ENCODE peak calls at places on chromosomes 11 and 22, in six cellular contexts. R is GM12878, V is K562, I is A549, J is upper lobe of left lung, X is HepG2. Y is an unnamed sample.

GRCh38 chr11:31903225-31904074 is 92.3 kb upstream of the PAX6 start:
- ATAC-seq in R (no peak), V (no peak), I (no peak), J (peak; percentile 16), X (no peak), Y (no peak)

GRCh38 chr11:36027731-36028130 is 83.9 kb downstream of the LDLRAD3 start:
- ATAC-seq in R (no peak), V (peak; percentile 63), I (no peak), J (no peak), X (no peak), Y (no peak)

GRCh38 chr11:85540181-85540580 is 87.0 kb downstream of the DLG2 start:
- ATAC-seq in R (no peak), V (no peak), I (no peak), J (no peak), X (no peak), Y (no peak)

GRCh38 chr22:39148727-39149535 is 3.5 kb downstream of the CBX7 start:
- ATAC-seq in R (peak; percentile 75), V (no peak), I (no peak), J (no peak), X (no peak), Y (peak; percentile 26)

GRCh38 chr22:27474112-27474571 is 327.4 kb downstream of the MN1 start:
- ATAC-seq in R (no peak), V (no peak), I (peak; percentile 8), J (no peak), X (no peak), Y (no peak)

GRCh38 chr11:86218125-86219081 is 26.1 kb upstream of the EED start:
- ATAC-seq in R (peak; percentile 63), V (peak; percentile 95), I (peak; percentile 98), J (peak; percentile 88), X (peak; percentile 96), Y (peak; percentile 89)

GRCh38 chr11:17631702-17632365 is 84.8 kb downstream of the OTOG start:
- ATAC-seq in R (no peak), V (no peak), I (peak; percentile 56), J (no peak), X (peak; percentile 42), Y (no peak)

GRCh38 chr22:26546282-26546681 is 34.0 kb upstream of the TFIP11 start:
- ATAC-seq in R (no peak), V (no peak), I (no peak), J (no peak), X (no peak), Y (no peak)

GRCh38 chr11:14435717-14436116 is 63.9 kb downstream of the COPB1 start:
- ATAC-seq in R (no peak), V (no peak), I (no peak), J (no peak), X (no peak), Y (no peak)

GRCh38 chr11:124865181-124865901 is at the start of gene ROBO3:
- ATAC-seq in R (no peak), V (no peak), I (peak; percentile 54), J (no peak), X (no peak), Y (no peak)

GRCh38 chr11:14253878-14254277 is 105.1 kb downstream of the RRAS2 start:
- ATAC-seq in R (no peak), V (no peak), I (no peak), J (peak; percentile 45), X (no peak), Y (peak; percentile 26)

GRCh38 chr11:111395749-111396148 is 16.7 kb upstream of the POU2AF1 start:
- ATAC-seq in R (no peak), V (no peak), I (no peak), J (no peak), X (peak; percentile 12), Y (no peak)

GRCh38 chr11:115843685-115844084 is 339.5 kb upstream of the CADM1 start:
- ATAC-seq in R (no peak), V (no peak), I (no peak), J (no peak), X (no peak), Y (no peak)

GRCh38 chr11:19306570-19306969 is 65.8 kb upstream of the E2F8 start:
- ATAC-seq in R (no peak), V (no peak), I (no peak), J (no peak), X (no peak), Y (no peak)

GRCh38 chr11:121514401-121514981 is 61.7 kb upstream of the SORL1-AS1 start:
- ATAC-seq in R (no peak), V (no peak), I (no peak), J (no peak), X (no peak), Y (no peak)

GRCh38 chr11:2549491-2549875 is 104.7 kb downstream of the KCNQ1 start:
- ATAC-seq in R (no peak), V (no peak), I (no peak), J (no peak), X (no peak), Y (no peak)

GRCh38 chr11:108034952-108035351 is 26.3 kb downstream of the CUL5 start:
- ATAC-seq in R (no peak), V (no peak), I (no peak), J (no peak), X (no peak), Y (no peak)

GRCh38 chr22:28800308-28801041 is at the start of gene XBP1:
- ATAC-seq in R (peak; percentile 92), V (peak; percentile 94), I (peak; percentile 97), J (peak; percentile 97), X (peak; percentile 95), Y (peak; percentile 96)

GRCh38 chr22:46564084-46564714 is 26.8 kb upstream of the CELSR1 start:
- ATAC-seq in R (peak; percentile 9), V (no peak), I (peak; percentile 51), J (peak; percentile 31), X (peak; percentile 56), Y (peak; percentile 37)

GRCh38 chr22:23565288-23565941 is 14.7 kb downstream of the IGLL1 start:
- ATAC-seq in R (peak; percentile 33), V (peak; percentile 87), I (peak; percentile 71), J (no peak), X (peak; percentile 48), Y (no peak)

GRCh38 chr11:128226106-128226716 is 361.1 kb downstream of the ETS1 start:
- ATAC-seq in R (no peak), V (no peak), I (no peak), J (no peak), X (no peak), Y (no peak)

GRCh38 chr11:75350122-75350742 is 1.2 kb downstream of the ARRB1 start:
- ATAC-seq in R (no peak), V (no peak), I (no peak), J (no peak), X (no peak), Y (no peak)

GRCh38 chr22:19543970-19544708 is 19.9 kb upstream of the CLDN5 start:
- ATAC-seq in R (no peak), V (peak; percentile 34), I (no peak), J (peak; percentile 82), X (peak; percentile 89), Y (peak; percentile 74)

GRCh38 chr11:71176812-71177211 is 75.6 kb downstream of the SHANK2 start:
- ATAC-seq in R (no peak), V (no peak), I (no peak), J (no peak), X (no peak), Y (no peak)

DNA sequence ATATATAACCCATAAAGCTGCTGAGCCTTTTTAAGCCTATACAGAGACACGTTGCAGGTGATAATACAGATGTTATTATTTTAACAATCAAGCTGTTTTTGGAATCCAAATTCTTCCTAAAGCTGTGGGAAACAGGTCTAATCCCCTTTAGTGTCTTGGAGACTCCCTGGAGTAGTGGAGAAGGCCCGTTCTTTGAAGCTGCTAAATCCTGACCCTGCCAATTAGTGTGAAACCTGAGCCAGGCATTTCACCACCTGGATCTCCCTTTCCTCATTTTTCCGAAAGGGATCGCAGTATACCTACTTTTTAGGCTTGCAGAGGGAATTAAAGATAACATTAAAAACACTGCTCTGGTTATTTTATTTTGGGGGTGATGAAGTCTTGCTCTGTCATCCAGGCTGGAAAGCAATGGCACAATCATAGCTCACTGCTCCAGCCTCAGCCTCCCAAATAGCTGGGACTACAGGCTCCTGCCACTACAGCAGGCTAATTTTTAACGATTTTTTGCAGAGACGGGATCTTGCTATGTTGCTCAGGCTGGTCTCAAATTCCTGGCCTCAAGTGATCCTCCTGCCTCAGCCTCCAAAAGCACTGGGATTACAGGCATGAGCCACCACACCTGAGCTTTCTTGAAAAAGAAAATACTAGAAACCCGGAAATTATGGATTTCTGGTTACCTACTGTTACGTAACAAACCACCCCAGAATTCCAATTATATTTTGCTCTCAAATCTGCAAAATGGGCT is 1.7 kb upstream of the EIF4ENIF1 start:
- ATAC-seq in R (no peak), V (no peak), I (no peak), J (no peak), X (no peak), Y (no peak)
- H3K27ac ChIP-seq in R (peak overlapping the region; percentile 99), V (peak overlapping the region; percentile 95), I (peak overlapping the region; percentile 100), J (peak overlapping the region; percentile 99), X (peak overlapping the region; percentile 89), Y (no peak overlapping the region)

GRCh38 chr11:69479591-69480271 is 1.7 kb upstream of the LINC01488 start:
- ATAC-seq in R (no peak), V (no peak), I (peak; percentile 88), J (no peak), X (peak; percentile 47), Y (no peak)
- TF ChIP-seq EP300 in R (no peak), V (no peak), I (peak; percentile 47), J (no peak), X (peak; percentile 3), Y (no peak)

DNA sequence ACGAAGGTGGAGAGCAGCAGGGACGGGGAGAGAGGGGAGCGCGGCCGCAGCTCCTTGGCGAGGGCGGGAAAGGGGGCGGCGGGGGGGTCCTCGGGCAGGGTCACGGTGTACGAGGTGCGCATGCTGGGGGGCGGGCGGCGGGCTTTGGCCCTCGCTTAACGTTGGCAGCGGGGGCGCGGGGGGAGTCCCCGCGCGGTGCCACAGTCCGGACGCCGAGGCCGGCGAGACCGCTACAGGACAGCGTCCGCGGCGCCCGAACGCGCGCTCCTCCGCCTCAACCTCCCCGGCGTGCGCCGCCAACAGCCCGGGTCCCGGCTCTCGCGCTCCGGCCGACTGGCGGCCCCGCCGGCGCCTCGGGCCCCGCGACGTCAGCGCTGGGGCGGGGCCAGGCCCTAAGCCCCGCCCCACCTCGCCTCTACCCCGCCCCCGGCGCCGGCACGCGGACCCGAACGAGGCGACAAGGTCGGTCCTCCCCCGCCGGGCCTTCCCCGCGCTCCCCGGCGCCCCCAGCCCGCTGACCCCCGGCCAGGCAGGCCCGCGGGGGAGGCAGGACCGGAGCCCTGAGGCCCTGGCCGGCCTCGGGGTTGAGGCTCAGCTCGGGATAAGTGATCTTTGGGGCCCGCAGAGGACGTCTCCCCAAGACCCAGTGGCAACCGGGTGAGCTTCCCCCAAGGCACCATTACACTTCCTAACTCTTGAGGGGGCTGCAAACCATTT is 17.5 kb downstream of the USP2 start:
- ATAC-seq in R (peak; percentile 53), V (peak; percentile 86), I (peak; percentile 49), J (no peak), X (no peak), Y (peak; percentile 64)
- H3K27ac ChIP-seq in R (no peak overlapping the region), V (peak overlapping the region; percentile 73), I (peak overlapping the region; percentile 91), J (peak overlapping the region; percentile 46), X (no peak overlapping the region), Y (peak overlapping the region; percentile 97)

DNA sequence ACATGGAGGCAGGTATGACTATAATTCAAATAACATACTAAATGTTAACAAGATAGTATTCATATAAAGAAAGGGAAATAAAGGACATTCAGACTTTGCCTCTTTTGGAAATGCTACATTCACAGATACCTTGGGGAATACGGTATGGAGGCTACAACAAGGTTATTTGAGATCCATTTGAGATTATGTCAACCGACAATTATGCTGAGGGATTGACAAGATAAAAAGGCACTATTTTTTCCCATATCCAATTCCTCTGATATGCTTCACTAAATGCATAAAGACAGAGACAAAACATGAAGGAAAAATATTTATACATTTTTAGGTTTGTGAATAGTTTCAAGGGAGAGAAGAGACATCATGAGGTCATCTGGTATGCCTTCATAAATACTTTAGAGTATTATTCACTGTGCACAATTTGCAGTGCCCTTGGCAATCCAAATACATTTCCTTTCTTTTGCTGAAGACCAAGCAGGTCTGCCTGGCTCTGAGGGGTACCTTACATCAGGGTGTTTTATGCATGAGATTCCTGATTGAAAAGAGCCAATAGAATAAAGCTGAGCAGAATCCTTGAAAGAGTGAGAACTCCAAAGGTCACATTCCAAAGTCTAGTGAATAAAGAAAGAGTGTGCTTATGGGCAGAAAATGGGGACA is 456.0 kb downstream of the LRRC4C start:
- ATAC-seq in R (no peak), V (no peak), I (no peak), J (no peak), X (no peak), Y (no peak)
- TF ChIP-seq EP300 in R (no peak), V (no peak), I (no peak), J (no peak), X (no peak), Y (no peak)

Y was measured in gastroesophageal sphincter.